ENCODE peak calls at places on chromosomes 2 and 18, in six cellular contexts. F, I, J, Z, V and W are unnamed samples.

GRCh38 chr2:74597456-74597855 is 42.9 kb downstream of the DOK1 start:
- DNase-seq in V (no peak), I (no peak), J (peak), Z (no peak), F (no peak), W (peak)

GRCh38 chr2:151408788-151409600 is 708 bp upstream of the RIF1 start:
- DNase-seq in I (no peak), V (no peak), J (no peak), F (peak), Z (no peak), W (no peak)

GRCh38 chr2:190809876-190810525 is 70.6 kb upstream of the GLS start:
- DNase-seq in V (no peak), Z (no peak), J (no peak), I (no peak), F (no peak), W (no peak)

GRCh38 chr18:79393181-79393598 is 2.5 kb upstream of the NFATC1 start:
- DNase-seq in F (no peak), V (peak), J (no peak), Z (no peak), I (no peak), W (peak)

GRCh38 chr2:65420712-65421431 is 11.5 kb downstream of the SPRED2 start:
- DNase-seq in F (peak), V (peak), I (no peak), J (no peak), Z (no peak), W (peak)

GRCh38 chr2:189210250-189211075 is 30.9 kb upstream of the COL5A2 start:
- DNase-seq in I (no peak), F (peak), V (peak), J (peak), Z (peak), W (peak)

GRCh38 chr2:165056585-165056984 is 101.3 kb upstream of the SLC38A11 start:
- DNase-seq in F (no peak), I (no peak), V (no peak), J (no peak), Z (no peak), W (no peak)

GRCh38 chr18:46340716-46341115 is 236.5 kb downstream of the HAUS1 start:
- DNase-seq in V (no peak), F (no peak), Z (no peak), I (no peak), J (no peak), W (no peak)

GRCh38 chr18:9825571-9826073 is 60.2 kb upstream of the TXNDC2 start:
- DNase-seq in J (peak), Z (no peak), I (no peak), V (peak), F (no peak), W (no peak)

GRCh38 chr2:157692768-157693167 is 64.1 kb upstream of the ACVR1C start:
- DNase-seq in F (peak), V (peak), Z (no peak), I (no peak), J (no peak), W (no peak)

GRCh38 chr2:7999683-8000476 is 682.0 kb upstream of the ID2 start:
- DNase-seq in F (no peak), I (no peak), J (no peak), V (no peak), Z (no peak), W (no peak)

GRCh38 chr2:195343942-195344530 is 313.0 kb upstream of the SLC39A10 start:
- DNase-seq in Z (no peak), F (no peak), I (no peak), J (no peak), V (peak), W (no peak)

GRCh38 chr18:78939105-78939504 is 40.5 kb upstream of the SALL3 start:
- DNase-seq in Z (no peak), J (no peak), F (no peak), I (peak), V (no peak), W (no peak)

GRCh38 chr2:172783091-172783898 is 47.6 kb downstream of the RAPGEF4 start:
- DNase-seq in F (peak), Z (no peak), I (no peak), V (peak), J (peak), W (peak)

GRCh38 chr2:221025397-221025796 is 546.7 kb downstream of the EPHA4 start:
- DNase-seq in I (no peak), V (peak), F (no peak), Z (no peak), J (no peak), W (peak)

GRCh38 chr2:32061973-32062861 is 1.1 kb upstream of the SPAST start:
- DNase-seq in V (peak), I (no peak), J (peak), F (peak), Z (peak), W (peak)

GRCh38 chr2:158339513-158339912 is 117.0 kb downstream of the CCDC148 start:
- DNase-seq in I (no peak), F (no peak), V (no peak), J (no peak), Z (no peak), W (no peak)

GRCh38 chr2:70440621-70441020 is 113.0 kb downstream of the TGFA start:
- DNase-seq in F (no peak), V (no peak), Z (no peak), I (no peak), J (no peak), W (no peak)

GRCh38 chr2:96959406-96960110 is 26.8 kb downstream of the FAM178B start:
- DNase-seq in Z (no peak), J (no peak), F (no peak), V (no peak), I (no peak), W (no peak)

GRCh38 chr18:60984496-60984895 is 348.7 kb upstream of the CDH20 start:
- DNase-seq in I (no peak), J (no peak), F (no peak), Z (no peak), V (no peak), W (no peak)

GRCh38 chr2:27946530-27946929 is 56.0 kb downstream of the BABAM2 start:
- DNase-seq in Z (no peak), V (no peak), J (no peak), I (no peak), F (no peak), W (peak)

GRCh38 chr2:70084973-70085710 is 2.1 kb upstream of the PCBP1 start:
- DNase-seq in J (peak), V (no peak), Z (peak), I (peak), F (peak), W (peak)

GRCh38 chr2:173388795-173389194 is 34.1 kb downstream of the CDCA7 start:
- DNase-seq in I (no peak), V (no peak), F (no peak), Z (no peak), J (no peak), W (no peak)

GRCh38 chr2:25222475-25223121 is 54.2 kb upstream of the POMC start:
- DNase-seq in Z (no peak), J (no peak), I (no peak), F (peak), V (no peak), W (no peak)

GRCh38 chr2:127984551-127984950 is 43.3 kb downstream of the SAP130 start:
- DNase-seq in J (no peak), Z (no peak), V (peak), F (no peak), I (no peak), W (no peak)

GRCh38 chr2:234674781-234675201 is 177.9 kb upstream of the ARL4C start:
- DNase-seq in F (no peak), I (no peak), Z (no peak), V (peak), J (peak), W (no peak)

GRCh38 chr2:30334738-30335426 is 103.5 kb downstream of the LBH start:
- DNase-seq in I (no peak), F (peak), J (no peak), V (no peak), Z (no peak), W (peak)

GRCh38 chr2:4101938-4102337 is 398.6 kb downstream of the DCDC2C start:
- DNase-seq in J (no peak), F (no peak), I (no peak), Z (no peak), V (no peak), W (no peak)